ENCODE peak calls at places on chromosomes 12 and 14, in nine cellular contexts. F is RWPE2, W is astrocyte of the cerebellum, G is fibroblast of villous mesenchyme, U is AG09319, D is sigmoid colon, N is uterus, R is heart right ventricle, C is left ventricle myocardium inferior. M is an unnamed sample.

GRCh38 chr12:123108682-123109066 is 42.2 kb downstream of the PITPNM2 start:
- DNase-seq in F (no peak), W (no peak), G (no peak), U (no peak), D (no peak), N (no peak), R (no peak), C (no peak), M (no peak)

GRCh38 chr14:71371711-71372396 is 464.6 kb downstream of the PCNX1 start:
- DNase-seq in F (no peak), W (no peak), G (no peak), U (no peak), D (no peak), N (no peak), R (no peak), C (no peak), M (no peak)

GRCh38 chr12:81005635-81006034 is 67.9 kb upstream of the LIN7A start:
- DNase-seq in F (no peak), W (no peak), G (no peak), U (no peak), D (no peak), N (no peak), R (no peak), C (no peak), M (no peak)

GRCh38 chr14:95686935-95687334 is 709 bp downstream of the TCL1B start:
- DNase-seq in F (no peak), W (no peak), G (no peak), U (no peak), D (no peak), N (no peak), R (no peak), C (no peak), M (no peak)

GRCh38 chr12:88834226-88834625 is 254.0 kb upstream of the KITLG start:
- DNase-seq in F (no peak), W (no peak), G (no peak), U (no peak), D (no peak), N (no peak), R (no peak), C (no peak), M (peak)

GRCh38 chr14:53701108-53701875 is 255.3 kb downstream of the BMP4 start:
- DNase-seq in F (no peak), W (no peak), G (no peak), U (no peak), D (no peak), N (no peak), R (no peak), C (no peak), M (no peak)

GRCh38 chr12:10068634-10069033 is 30.2 kb downstream of the CLEC1A start:
- DNase-seq in F (no peak), W (no peak), G (no peak), U (no peak), D (no peak), N (no peak), R (no peak), C (no peak), M (no peak)

GRCh38 chr14:26522985-26523384 is 74.8 kb downstream of the NOVA1 start:
- DNase-seq in F (no peak), W (peak), G (peak), U (peak), D (no peak), N (no peak), R (no peak), C (no peak), M (no peak)

GRCh38 chr12:120249875-120250795 is 15.4 kb downstream of the PXN start:
- DNase-seq in F (no peak), W (no peak), G (no peak), U (no peak), D (peak), N (peak), R (peak), C (peak), M (no peak)

GRCh38 chr14:68546839-68547238 is 246.0 kb downstream of the ZFP36L1 start:
- DNase-seq in F (no peak), W (no peak), G (peak), U (no peak), D (no peak), N (peak), R (no peak), C (no peak), M (peak)

GRCh38 chr14:55440385-55440784 is at the start of gene TBPL2:
- DNase-seq in F (no peak), W (no peak), G (no peak), U (no peak), D (no peak), N (no peak), R (no peak), C (no peak), M (no peak)

GRCh38 chr14:63204407-63205280 is at the start of gene RHOJ:
- DNase-seq in F (no peak), W (no peak), G (peak), U (no peak), D (peak), N (peak), R (peak), C (peak), M (no peak)

GRCh38 chr12:102811125-102811737 is 105.8 kb downstream of the PAH start:
- DNase-seq in F (no peak), W (no peak), G (peak), U (no peak), D (no peak), N (peak), R (no peak), C (no peak), M (no peak)

GRCh38 chr14:104223101-104223809 is 84.9 kb downstream of the KIF26A start:
- DNase-seq in F (no peak), W (no peak), G (no peak), U (no peak), D (no peak), N (no peak), R (no peak), C (no peak), M (no peak)

GRCh38 chr14:76352639-76353281 is 23.2 kb upstream of the ESRRB start:
- DNase-seq in F (no peak), W (no peak), G (peak), U (no peak), D (no peak), N (peak), R (peak), C (peak), M (no peak)

GRCh38 chr12:55927588-55928502 is at the start of gene PYM1:
- DNase-seq in F (peak), W (no peak), G (peak), U (no peak), D (peak), N (peak), R (peak), C (peak), M (peak)

GRCh38 chr14:76908834-76909233 is 82.6 kb downstream of the LRRC74A start:
- DNase-seq in F (no peak), W (no peak), G (no peak), U (no peak), D (no peak), N (no peak), R (no peak), C (no peak), M (no peak)

GRCh38 chr12:64160021-64160717 is 61.9 kb downstream of the KICS2 start:
- DNase-seq in F (no peak), W (no peak), G (no peak), U (no peak), D (no peak), N (no peak), R (no peak), C (no peak), M (no peak)

GRCh38 chr12:75345531-75345930 is 11.1 kb downstream of the GLIPR1L1 start:
- DNase-seq in F (no peak), W (no peak), G (no peak), U (no peak), D (no peak), N (no peak), R (no peak), C (no peak), M (no peak)

GRCh38 chr12:25034676-25035075 is 85.8 kb upstream of the BCAT1 start:
- DNase-seq in F (no peak), W (no peak), G (no peak), U (no peak), D (no peak), N (no peak), R (no peak), C (no peak), M (no peak)

GRCh38 chr12:108633534-108634224 is at the start of gene SELPLG:
- DNase-seq in F (no peak), W (no peak), G (no peak), U (no peak), D (peak), N (no peak), R (peak), C (peak), M (no peak)

GRCh38 chr12:120117961-120118709 is 1.6 kb upstream of the RAB35 start:
- DNase-seq in F (no peak), W (no peak), G (peak), U (no peak), D (no peak), N (no peak), R (no peak), C (no peak), M (peak)

GRCh38 chr12:124480469-124481256 is 86.7 kb downstream of the NCOR2 start:
- DNase-seq in F (no peak), W (no peak), G (peak), U (peak), D (no peak), N (peak), R (peak), C (peak), M (peak)

GRCh38 chr12:68089101-68089500 is 70.4 kb downstream of the IFNG start:
- DNase-seq in F (no peak), W (no peak), G (no peak), U (no peak), D (no peak), N (no peak), R (no peak), C (no peak), M (no peak)

DNA sequence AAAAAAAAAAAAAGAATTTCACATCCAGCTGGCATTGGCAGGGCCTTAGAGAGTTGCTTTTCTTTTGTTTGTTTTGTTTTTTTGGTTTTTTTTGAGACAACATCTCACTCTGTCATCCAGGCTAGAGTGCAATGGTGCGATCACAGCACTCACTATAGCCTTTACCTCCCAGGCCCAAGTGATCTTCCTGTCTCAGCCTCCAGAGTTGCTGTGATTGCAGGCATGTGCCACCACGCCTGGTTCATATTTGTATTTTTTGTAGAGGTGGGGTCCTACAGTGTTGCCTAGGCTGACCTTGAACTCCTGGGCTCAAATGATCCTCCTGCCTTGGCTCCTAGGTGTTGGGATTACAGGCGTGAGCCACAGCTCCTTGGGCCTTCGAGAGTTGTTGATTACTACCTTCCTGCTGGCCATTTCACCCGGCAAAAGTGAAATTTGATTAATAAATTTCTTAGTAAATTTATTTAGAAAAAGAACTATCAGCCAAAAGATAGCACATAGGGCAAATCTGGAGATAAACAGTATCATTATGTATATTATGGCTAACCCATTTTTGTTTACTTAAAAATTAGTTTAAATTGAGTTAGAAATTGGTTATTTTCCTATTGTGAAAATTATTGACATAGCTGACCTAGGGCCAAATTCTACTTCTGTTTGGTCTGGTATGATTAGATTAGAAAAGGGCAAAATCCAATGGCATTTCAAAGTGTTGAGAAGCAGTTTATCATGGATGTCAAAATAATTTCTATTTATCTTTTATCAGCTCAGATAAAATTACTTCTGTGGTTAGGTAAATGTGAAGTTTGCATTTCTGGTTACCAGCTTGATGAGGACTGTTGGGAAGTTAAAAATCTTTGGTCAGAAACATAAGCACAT is 12.6 kb downstream of the ACTR6 start:
- DNase-seq in F (no peak), W (no peak), G (no peak), U (no peak), D (no peak), N (no peak), R (no peak), C (no peak), M (no peak)
- TF ChIP-seq CTCF in F (no peak), W (no peak), G (no peak), U (no peak), D (no peak), N (no peak), R (no peak), C (no peak), M (no peak)

DNA sequence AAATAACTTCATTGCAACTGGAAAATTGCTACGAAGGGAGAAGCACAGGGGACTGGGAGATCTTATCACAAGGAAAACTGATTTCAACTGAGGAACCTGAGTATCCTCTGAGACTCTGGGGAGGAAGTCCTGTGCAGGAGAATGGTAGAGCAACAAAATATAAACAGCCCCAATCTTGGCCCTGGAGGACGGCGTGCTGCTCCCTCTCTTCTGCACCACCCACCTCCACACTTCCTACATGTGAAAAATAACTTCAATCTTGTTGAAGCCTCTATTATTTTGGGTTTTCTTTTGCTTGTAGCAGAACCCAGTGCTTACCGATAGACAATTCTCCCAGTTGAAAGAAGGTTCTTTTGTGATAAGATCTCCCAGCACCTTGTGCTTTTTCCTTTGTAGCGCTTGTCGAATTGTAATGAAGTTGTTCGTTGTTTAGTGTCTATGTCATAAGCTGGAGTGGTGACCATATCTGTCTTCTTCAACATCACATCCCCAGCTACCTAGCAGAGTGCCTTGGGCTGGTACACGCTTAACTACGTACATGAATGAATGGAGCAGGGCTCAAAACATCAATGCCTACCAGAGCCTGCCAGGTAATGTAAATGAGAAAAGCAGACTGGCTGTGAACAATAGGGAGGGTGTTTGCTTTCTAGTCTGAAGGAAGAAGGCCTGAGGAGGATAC is 2.8 kb upstream of the CD4 start:
- DNase-seq in F (no peak), W (no peak), G (no peak), U (no peak), D (no peak), N (no peak), R (no peak), C (no peak), M (no peak)
- TF ChIP-seq CTCF in F (no peak), W (no peak), G (no peak), U (no peak), D (no peak), N (no peak), R (no peak), C (no peak), M (no peak)

DNA sequence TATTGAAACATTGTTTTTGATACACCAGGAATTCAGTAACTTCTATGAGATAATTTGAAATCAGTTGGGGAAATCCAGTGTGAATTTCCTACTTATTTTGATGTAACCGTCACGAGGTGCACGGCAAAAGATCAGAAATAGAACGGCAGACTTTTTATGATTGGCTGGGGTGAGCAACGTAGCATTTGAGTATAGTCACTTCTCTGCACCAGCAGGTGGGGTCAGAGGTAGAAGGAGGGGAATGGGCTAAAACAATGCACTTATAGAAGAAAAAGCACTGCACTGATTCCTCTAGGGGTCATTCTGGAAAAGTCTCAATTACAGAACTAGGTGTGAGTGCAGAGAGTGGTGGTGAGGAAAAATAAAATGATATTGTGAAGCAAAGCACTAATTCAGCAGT is 7.9 kb upstream of the SSPN start:
- DNase-seq in F (no peak), W (no peak), G (no peak), U (no peak), D (no peak), N (no peak), R (no peak), C (no peak), M (no peak)
- TF ChIP-seq CTCF in F (no peak), W (peak), G (no peak), U (no peak), D (no peak), N (no peak), R (no peak), C (peak), M (peak)

DNA sequence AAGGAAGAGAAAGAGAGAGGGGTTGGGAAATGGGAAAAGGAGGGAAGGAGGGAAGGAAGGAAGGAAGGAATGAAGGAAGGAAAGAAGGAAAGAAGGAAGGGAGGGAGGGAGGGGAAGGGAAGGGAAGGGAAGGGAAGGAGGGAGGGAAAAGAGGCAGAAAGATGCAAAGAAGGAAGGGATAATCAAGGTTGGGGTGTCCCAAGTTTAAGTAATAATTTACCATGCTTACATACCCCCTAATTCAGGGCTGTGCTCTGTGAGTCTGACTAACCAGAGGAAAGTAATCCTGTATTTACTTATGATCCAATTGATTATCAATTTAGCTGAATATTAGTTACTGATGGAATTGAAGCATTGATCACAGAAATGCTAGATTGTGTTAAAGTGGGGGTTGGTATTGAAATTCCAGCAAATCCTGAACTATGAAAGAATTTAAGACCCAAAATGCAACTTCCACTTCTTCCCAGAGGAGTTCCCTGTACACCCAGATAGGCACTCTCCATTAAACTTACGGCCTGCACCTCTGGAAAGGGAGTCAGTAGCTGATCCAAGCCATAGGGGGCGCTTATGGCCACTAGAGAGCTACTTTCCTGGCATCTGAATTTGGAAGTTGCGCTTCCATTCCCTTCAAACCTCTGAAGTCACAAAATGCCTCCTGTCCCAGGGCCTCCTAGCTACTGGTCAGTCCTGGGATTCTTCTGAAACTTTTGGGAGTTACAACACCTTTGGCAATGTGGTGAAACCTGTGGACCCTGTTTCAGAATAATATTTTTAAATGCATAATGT is 162.7 kb upstream of the PWP1 start:
- DNase-seq in F (no peak), W (no peak), G (no peak), U (no peak), D (no peak), N (no peak), R (no peak), C (no peak), M (no peak)
- TF ChIP-seq CTCF in F (no peak), W (peak), G (peak), U (no peak), D (no peak), N (no peak), R (no peak), C (peak), M (no peak)

DNA sequence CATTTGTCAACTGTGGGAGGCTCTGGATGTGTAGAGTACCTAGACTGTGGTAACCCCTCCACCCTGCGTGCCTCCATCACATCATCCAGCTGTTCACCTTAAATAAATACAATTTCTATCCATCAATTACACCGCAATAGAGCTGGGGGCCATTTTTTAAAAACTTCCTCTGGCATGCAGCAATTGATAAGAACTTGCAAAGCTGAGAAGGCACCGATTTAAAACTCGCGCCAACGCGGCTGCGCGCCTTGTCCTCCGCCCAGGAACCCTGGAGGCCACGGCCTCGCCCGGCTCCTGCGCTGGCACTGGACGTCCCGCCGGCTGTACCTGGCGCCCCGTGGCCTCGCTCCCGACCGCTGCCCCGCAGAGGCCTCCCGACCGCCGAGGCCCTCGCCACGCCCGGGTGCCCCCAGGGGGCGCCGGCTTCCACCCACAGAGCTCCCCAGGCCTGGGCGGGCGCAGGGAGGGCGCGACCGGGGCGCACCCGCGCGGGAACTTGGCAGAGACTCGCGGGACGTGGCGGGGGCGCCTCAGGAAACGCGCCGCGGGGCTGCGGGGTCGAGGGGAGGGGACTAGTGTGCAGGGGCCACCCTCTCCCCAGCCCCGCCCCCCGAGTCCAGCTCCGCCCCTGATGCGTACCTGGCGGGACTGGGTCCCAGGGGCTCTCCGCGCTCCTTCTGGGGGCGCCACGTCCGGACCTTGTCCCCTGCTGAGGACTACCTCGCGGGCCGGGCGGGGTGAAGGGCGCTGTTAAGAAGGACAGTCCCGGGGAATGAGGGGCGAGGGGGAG is 65.6 kb downstream of the TNFAIP2 start:
- DNase-seq in F (no peak), W (no peak), G (peak), U (no peak), D (peak), N (peak), R (peak), C (peak), M (no peak)
- TF ChIP-seq CTCF in F (peak), W (peak), G (peak), U (peak), D (no peak), N (peak), R (peak), C (peak), M (peak)

GRCh38 chr12:42299392-42300308 is 26.2 kb downstream of the ZCRB1 start:
- DNase-seq in F (no peak), W (no peak), G (no peak), U (no peak), D (no peak), N (no peak), R (no peak), C (no peak), M (peak)
- TF ChIP-seq CTCF in F (no peak), W (no peak), G (no peak), U (no peak), D (no peak), N (no peak), R (no peak), C (no peak), M (no peak)

M was measured in HFFc6.